ENCODE peak calls at places on chromosome 17, in nine cellular contexts. C, D, S, F, M, A, O, K and N are unnamed samples.

GRCh38 chr17:81429813-81430510 is 34.7 kb downstream of the BAHCC1 start:
- DNase-seq in C (no peak), D (no peak), S (no peak), F (no peak), M (peak), A (no peak), O (no peak), K (no peak), N (no peak)

GRCh38 chr17:59513934-59514841 is 51.2 kb upstream of the DHX40 start:
- DNase-seq in C (no peak), D (no peak), S (peak), F (peak), M (peak), A (no peak), O (no peak), K (peak), N (peak)

GRCh38 chr17:39530513-39530912 is 69.2 kb downstream of the CDK12 start:
- DNase-seq in C (no peak), D (no peak), S (no peak), F (no peak), M (no peak), A (no peak), O (no peak), K (no peak), N (peak)

GRCh38 chr17:35790826-35791225 is 4.6 kb downstream of the MMP28 start:
- DNase-seq in C (no peak), D (no peak), S (peak), F (peak), M (no peak), A (no peak), O (no peak), K (no peak), N (no peak)

GRCh38 chr17:36934759-36935630 is 2.3 kb upstream of the LHX1 start:
- DNase-seq in C (no peak), D (no peak), S (no peak), F (no peak), M (no peak), A (no peak), O (no peak), K (no peak), N (no peak)

GRCh38 chr17:73334771-73335513 is 23.1 kb upstream of the CDC42EP4 start:
- DNase-seq in C (no peak), D (no peak), S (no peak), F (no peak), M (no peak), A (no peak), O (no peak), K (no peak), N (no peak)

GRCh38 chr17:36812762-36813161 is 124.5 kb upstream of the LHX1 start:
- DNase-seq in C (no peak), D (no peak), S (no peak), F (no peak), M (no peak), A (no peak), O (no peak), K (no peak), N (no peak)

GRCh38 chr17:8436169-8436932 is 667 bp downstream of the NDEL1 start:
- DNase-seq in C (peak), D (no peak), S (peak), F (peak), M (peak), A (peak), O (peak), K (peak), N (peak)

GRCh38 chr17:65449495-65449894 is 112.0 kb downstream of the AXIN2 start:
- DNase-seq in C (no peak), D (no peak), S (no peak), F (no peak), M (no peak), A (no peak), O (no peak), K (no peak), N (no peak)

GRCh38 chr17:78671607-78672404 is 94.6 kb upstream of the DNAH17 start:
- DNase-seq in C (no peak), D (no peak), S (no peak), F (no peak), M (peak), A (no peak), O (no peak), K (no peak), N (no peak)

GRCh38 chr17:48175692-48176450 is 68.3 kb downstream of the SNX11 start:
- DNase-seq in C (no peak), D (no peak), S (no peak), F (no peak), M (peak), A (no peak), O (no peak), K (no peak), N (no peak)

GRCh38 chr17:1188812-1189211 is 9.0 kb upstream of the ABR start:
- DNase-seq in C (no peak), D (no peak), S (peak), F (no peak), M (peak), A (no peak), O (no peak), K (peak), N (peak)

GRCh38 chr17:55577011-55577586 is 65.8 kb upstream of the SMIM36 start:
- DNase-seq in C (peak), D (no peak), S (peak), F (peak), M (peak), A (peak), O (no peak), K (no peak), N (no peak)

GRCh38 chr17:13385481-13385907 is 216.2 kb downstream of the HS3ST3A1 start:
- DNase-seq in C (no peak), D (no peak), S (no peak), F (no peak), M (no peak), A (no peak), O (no peak), K (no peak), N (no peak)

GRCh38 chr17:82300707-82301270 is 16.6 kb downstream of the CD7 start:
- DNase-seq in C (peak), D (no peak), S (peak), F (peak), M (peak), A (no peak), O (no peak), K (no peak), N (peak)

GRCh38 chr17:44307387-44308186 is 814 bp upstream of the RUNDC3A start:
- DNase-seq in C (no peak), D (no peak), S (peak), F (peak), M (peak), A (no peak), O (no peak), K (no peak), N (peak)

GRCh38 chr17:61598014-61598413 is 7.0 kb upstream of the NACA2 start:
- DNase-seq in C (no peak), D (no peak), S (no peak), F (no peak), M (no peak), A (no peak), O (no peak), K (no peak), N (no peak)

GRCh38 chr17:41492351-41492750 is 2.6 kb upstream of the KRT36 start:
- DNase-seq in C (no peak), D (no peak), S (no peak), F (peak), M (peak), A (no peak), O (no peak), K (no peak), N (no peak)

GRCh38 chr17:5211458-5211857 is 19.8 kb upstream of the ZNF594 start:
- DNase-seq in C (no peak), D (no peak), S (no peak), F (no peak), M (no peak), A (no peak), O (no peak), K (no peak), N (no peak)

GRCh38 chr17:17132746-17133145 is 73.4 kb downstream of the PLD6 start:
- DNase-seq in C (no peak), D (no peak), S (no peak), F (no peak), M (no peak), A (no peak), O (no peak), K (no peak), N (no peak)